ENCODE peak calls at places on chromosomes 1 and 21, in six cellular contexts. U is trophoblast cell, L is H1, J is IMR-90, I is neuronal stem cell, H is mesendoderm. K is an unnamed sample.

GRCh38 chr1:97508653-97509218 is 412.1 kb downstream of the DPYD start:
- DNase-seq in J (no peak), L (no peak), U (no peak), H (no peak), I (no peak), K (no peak)

GRCh38 chr1:87170151-87170550 is 158.5 kb upstream of the LMO4 start:
- DNase-seq in H (no peak), I (no peak), L (no peak), U (no peak), J (peak; percentile 49), K (no peak)

GRCh38 chr1:19208710-19209438 is 1.2 kb downstream of the UBR4 start:
- DNase-seq in U (peak; percentile 82), H (no peak), J (peak; percentile 91), L (no peak), I (no peak), K (peak; percentile 83)

GRCh38 chr21:44756416-44757185 is 45.0 kb downstream of the UBE2G2 start:
- DNase-seq in J (no peak), I (no peak), U (no peak), H (no peak), L (no peak), K (no peak)

GRCh38 chr1:26225033-26225831 is 8.8 kb upstream of the CEP85 start:
- DNase-seq in I (peak; percentile 78), L (peak; percentile 95), J (no peak), U (peak; percentile 76), H (peak; percentile 89), K (peak; percentile 42)

GRCh38 chr1:194445244-194445643 is 1258.8 kb upstream of the B3GALT2 start:
- DNase-seq in I (no peak), H (no peak), L (no peak), J (no peak), U (no peak), K (no peak)

GRCh38 chr1:26083246-26083645 is 15.8 kb upstream of the TRIM63 start:
- DNase-seq in J (peak; percentile 46), L (no peak), I (no peak), U (peak; percentile 49), H (no peak), K (peak; percentile 76)

GRCh38 chr1:230303822-230304221 is 122.3 kb downstream of the PGBD5 start:
- DNase-seq in J (peak; percentile 48), U (no peak), I (no peak), L (no peak), H (no peak), K (no peak)

GRCh38 chr1:27539901-27540861 is 50.2 kb upstream of the WASF2 start:
- DNase-seq in H (peak; percentile 70), J (peak; percentile 75), U (peak; percentile 85), I (no peak), L (no peak), K (peak; percentile 83)

GRCh38 chr1:99464738-99465137 is 181.2 kb upstream of the PALMD start:
- DNase-seq in H (no peak), U (no peak), L (no peak), J (no peak), I (no peak), K (no peak)

GRCh38 chr1:34696230-34696629 is 58.6 kb upstream of the GJB5 start:
- DNase-seq in L (no peak), I (no peak), U (peak; percentile 76), H (peak; percentile 48), J (no peak), K (no peak)

GRCh38 chr1:111227875-111228747 is 598 bp downstream of the CHI3L2 start:
- DNase-seq in I (no peak), J (peak; percentile 93), L (no peak), H (no peak), U (no peak), K (peak; percentile 43)

GRCh38 chr21:28426545-28426944 is 566.1 kb downstream of the LTN1 start:
- DNase-seq in U (no peak), J (peak; percentile 32), L (no peak), I (no peak), H (no peak), K (no peak)

GRCh38 chr1:173295995-173296394 is 88.9 kb upstream of the TNFSF4 start:
- DNase-seq in L (no peak), J (peak; percentile 37), U (peak; percentile 6), I (no peak), H (no peak), K (peak; percentile 32)

GRCh38 chr1:189103956-189104355 is 1373.7 kb downstream of the BRINP3 start:
- DNase-seq in I (no peak), H (no peak), U (peak; percentile 14), L (no peak), J (peak; percentile 4), K (no peak)

DNA sequence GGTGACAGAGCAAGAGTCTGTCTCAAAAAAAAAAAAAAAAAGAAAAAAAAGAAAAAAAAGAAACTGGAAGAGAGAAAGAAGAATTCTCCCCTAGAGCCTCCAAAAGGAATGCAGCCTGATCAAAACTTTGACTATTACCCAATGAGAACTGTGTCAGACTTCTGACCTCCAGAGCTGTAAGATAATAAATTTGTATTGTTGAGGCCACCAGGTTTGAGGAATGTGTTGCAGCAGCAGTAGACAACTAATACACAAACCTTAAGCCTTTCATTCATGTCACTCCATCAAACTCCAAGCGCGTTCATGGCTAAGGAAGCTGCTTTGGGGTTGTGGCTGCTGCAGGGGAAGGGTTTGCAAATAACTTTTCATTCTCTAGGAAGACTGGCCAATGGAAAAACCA is 170.3 kb downstream of the RHOU start:
- DNase-seq in U (no peak), J (no peak), I (no peak), L (no peak), H (no peak), K (no peak)
- H3K27ac ChIP-seq in U (no peak overlapping the region), J (no peak overlapping the region), I (no peak overlapping the region), L (no peak overlapping the region), H (no peak overlapping the region), K (no peak overlapping the region)

GRCh38 chr1:93448292-93448982 is 519 bp downstream of the FNBP1L start:
- DNase-seq in H (peak; percentile 86), L (peak; percentile 82), J (no peak), I (peak; percentile 68), U (peak; percentile 59), K (peak; percentile 49)
- H2BK120ac ChIP-seq in H (peak overlapping the region; percentile 24), L (peak overlapping the region; percentile 77), J (peak overlapping the region; percentile 18), I (peak overlapping the region; percentile 96), U (peak overlapping the region; percentile 95), K (peak overlapping the region; percentile 79)

GRCh38 chr1:3236955-3237354 is 168.0 kb downstream of the PRDM16 start:
- DNase-seq in J (no peak), H (no peak), L (no peak), I (no peak), U (no peak), K (no peak)

GRCh38 chr1:3237570-3237969 is 168.6 kb downstream of the PRDM16 start:
- DNase-seq in U (no peak), L (no peak), H (no peak), J (no peak), I (no peak), K (no peak)

GRCh38 chr1:3237994-3238704 is 169.1 kb downstream of the PRDM16 start:
- DNase-seq in I (no peak), L (no peak), H (no peak), J (no peak), U (no peak), K (no peak)

GRCh38 chr1:3240524-3241235 is 171.7 kb downstream of the PRDM16 start:
- DNase-seq in I (no peak), J (no peak), H (no peak), L (peak; percentile 72), U (no peak), K (no peak)

GRCh38 chr1:3238705-3239278 is 169.8 kb downstream of the PRDM16 start:
- DNase-seq in J (no peak), I (no peak), H (no peak), U (no peak), L (no peak), K (no peak)
- H3K27ac ChIP-seq in J (no peak overlapping the region), I (no peak overlapping the region), H (no peak overlapping the region), U (no peak overlapping the region), L (no peak overlapping the region), K (no peak overlapping the region)

GRCh38 chr1:55234016-55234415 is 18.9 kb upstream of the USP24 start:
- DNase-seq in H (no peak), J (peak; percentile 35), U (no peak), I (no peak), L (no peak), K (no peak)

GRCh38 chr1:55232448-55233148 is 17.4 kb upstream of the USP24 start:
- DNase-seq in I (no peak), L (no peak), H (peak; percentile 39), J (no peak), U (no peak), K (no peak)

GRCh38 chr1:55235722-55236121 is 20.6 kb upstream of the USP24 start:
- DNase-seq in I (no peak), L (no peak), U (peak; percentile 83), H (no peak), J (peak; percentile 85), K (peak; percentile 91)

GRCh38 chr1:55231745-55232144 is 16.6 kb upstream of the USP24 start:
- DNase-seq in I (no peak), U (no peak), J (no peak), L (no peak), H (no peak), K (no peak)

DNA sequence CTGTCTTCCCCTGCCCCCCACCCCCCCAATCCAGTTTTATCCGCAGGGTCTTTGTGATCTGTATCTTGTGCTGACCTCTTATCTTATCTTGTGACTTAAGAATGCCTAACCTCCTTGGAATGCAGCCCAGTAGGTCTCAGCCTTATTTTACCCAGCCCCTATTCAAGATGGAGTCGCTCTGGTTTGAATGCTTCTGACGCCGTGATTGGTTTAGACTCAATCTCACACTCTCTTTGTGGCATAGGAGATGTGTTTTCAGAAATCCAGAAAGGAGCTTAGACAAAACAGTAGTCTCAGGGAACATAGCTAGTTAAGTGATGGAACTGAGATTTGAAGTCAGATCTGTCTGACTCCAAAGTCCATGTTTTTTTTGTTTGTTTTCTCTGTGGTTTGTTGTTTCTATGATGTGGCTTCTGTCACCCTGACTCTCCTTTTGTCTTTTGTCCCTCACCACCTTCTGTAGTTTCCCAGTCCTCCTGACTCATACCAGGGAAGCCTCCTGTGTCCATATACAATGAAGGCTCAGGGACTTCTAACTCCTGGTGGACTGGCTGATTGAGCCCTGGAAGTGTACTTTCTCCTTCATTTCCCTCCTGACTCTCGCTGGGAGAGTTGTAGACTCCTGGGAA is 18.1 kb upstream of the USP24 start:
- DNase-seq in H (peak; percentile 95), L (no peak), J (peak; percentile 32), U (peak; percentile 17), I (no peak), K (peak; percentile 44)
- H2BK120ac ChIP-seq in H (peak overlapping the region; percentile 2), L (no peak overlapping the region), J (no peak overlapping the region), U (peak overlapping the region; percentile 96), I (no peak overlapping the region), K (no peak overlapping the region)

K was measured in mesenchymal stem cell.